ENCODE peak calls at places on chromosomes 16 and 17, in eight cellular contexts. H is stomach, K is thoracic aorta, R is astrocyte of the spinal cord, S is MM.1S, Y is GM12865, Z is breast epithelium, G is colonic mucosa. F is an unnamed sample.

GRCh38 chr17:28956861-28957260 is 5.5 kb upstream of the PHF12 start:
- DNase-seq in H (no peak), K (no peak), R (no peak), S (no peak), Y (no peak), Z (no peak), G (no peak), F (no peak)

GRCh38 chr17:42891539-42892152 is 9.0 kb upstream of the G6PC1 start:
- DNase-seq in H (peak; percentile 56), K (no peak), R (no peak), S (no peak), Y (no peak), Z (no peak), G (no peak), F (no peak)

GRCh38 chr17:64066709-64067108 is 46.3 kb upstream of the ICAM2 start:
- DNase-seq in H (no peak), K (no peak), R (no peak), S (no peak), Y (no peak), Z (no peak), G (no peak), F (no peak)

GRCh38 chr17:45649796-45650195 is 134.3 kb upstream of the CRHR1 start:
- DNase-seq in H (no peak), K (no peak), R (no peak), S (no peak), Y (no peak), Z (no peak), G (no peak), F (no peak)

GRCh38 chr16:52203096-52203495 is 343.8 kb downstream of the TOX3 start:
- DNase-seq in H (no peak), K (no peak), R (no peak), S (no peak), Y (no peak), Z (no peak), G (no peak), F (peak; percentile 43)

GRCh38 chr17:66485272-66485947 is 183.0 kb downstream of the PRKCA start:
- DNase-seq in H (no peak), K (no peak), R (peak; percentile 32), S (no peak), Y (no peak), Z (no peak), G (no peak), F (no peak)

GRCh38 chr16:70638814-70639792 is 7.3 kb upstream of the IL34 start:
- DNase-seq in H (no peak), K (no peak), R (peak; percentile 74), S (peak; percentile 73), Y (no peak), Z (no peak), G (no peak), F (no peak)

GRCh38 chr16:53131363-53132071 is 76.7 kb downstream of the CHD9 start:
- DNase-seq in H (peak; percentile 72), K (peak; percentile 21), R (peak; percentile 34), S (peak; percentile 38), Y (peak; percentile 60), Z (peak; percentile 63), G (peak; percentile 66), F (no peak)

GRCh38 chr17:42315402-42316156 is 27.3 kb downstream of the STAT5A start:
- DNase-seq in H (no peak), K (no peak), R (no peak), S (no peak), Y (peak; percentile 68), Z (no peak), G (no peak), F (no peak)

GRCh38 chr17:3879181-3879580 is 13.7 kb downstream of the CAMKK1 start:
- DNase-seq in H (no peak), K (no peak), R (peak; percentile 76), S (no peak), Y (no peak), Z (no peak), G (peak; percentile 51), F (no peak)

GRCh38 chr16:3129137-3130131 is 5.4 kb upstream of the ZNF213 start:
- DNase-seq in H (peak; percentile 73), K (peak; percentile 48), R (peak; percentile 83), S (peak; percentile 87), Y (peak; percentile 93), Z (peak; percentile 69), G (peak; percentile 85), F (no peak)

GRCh38 chr16:67236551-67237395 is 9.8 kb downstream of the TMEM208 start:
- DNase-seq in H (no peak), K (no peak), R (peak; percentile 67), S (peak; percentile 36), Y (peak; percentile 81), Z (no peak), G (peak; percentile 67), F (no peak)

GRCh38 chr17:53950207-53950857 is 127.6 kb downstream of the KIF2B start:
- DNase-seq in H (no peak), K (no peak), R (no peak), S (peak; percentile 9), Y (no peak), Z (no peak), G (no peak), F (no peak)
- H3K4me3 ChIP-seq in H (no peak overlapping the region), K (no peak overlapping the region), R (no peak overlapping the region), S (no peak overlapping the region), Y (no peak overlapping the region), Z (no peak overlapping the region), G (no peak overlapping the region), F (no peak overlapping the region)

DNA sequence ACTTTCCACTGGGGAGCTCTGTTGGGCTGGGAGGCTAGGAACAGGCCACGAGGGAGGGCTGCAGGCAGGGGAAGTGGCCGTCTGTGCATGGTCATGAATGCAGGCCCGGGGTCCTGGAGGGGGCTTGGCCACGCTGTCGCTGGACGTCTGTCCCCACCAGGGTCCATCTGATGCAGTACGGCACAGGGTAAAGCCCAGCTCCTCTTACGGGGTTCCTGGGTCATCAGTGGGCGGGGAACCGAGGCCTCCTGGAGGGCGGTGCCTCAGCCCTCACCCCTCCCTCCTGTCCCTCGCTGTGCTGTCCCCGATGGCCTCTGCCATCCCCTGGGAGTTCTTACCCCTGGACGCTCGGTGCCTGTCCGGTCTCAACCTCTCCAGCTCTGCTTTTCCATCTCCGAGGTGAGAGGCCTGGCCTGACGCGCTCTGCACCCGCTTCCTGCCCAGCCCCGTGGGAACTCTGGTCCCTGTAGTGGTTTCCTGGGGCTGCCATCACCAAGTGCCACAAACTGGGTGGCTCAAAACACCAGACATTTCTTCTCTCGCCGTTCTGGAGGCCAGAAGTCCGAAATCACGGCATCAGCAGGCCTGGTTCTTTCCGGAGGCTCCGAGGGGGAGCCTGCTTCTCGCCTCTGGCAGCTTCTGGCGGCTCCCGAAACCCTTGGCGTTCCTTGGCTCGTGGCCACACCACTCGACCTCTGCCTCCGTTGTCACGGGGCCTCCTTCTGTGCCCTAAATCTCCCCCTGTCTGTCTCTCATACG is 182.8 kb downstream of the SEC14L1 start:
- DNase-seq in H (peak; percentile 38), K (no peak), R (peak; percentile 57), S (no peak), Y (peak; percentile 76), Z (peak; percentile 26), G (peak; percentile 45), F (no peak)
- H3K4me3 ChIP-seq in H (no peak overlapping the region), K (peak overlapping the region; percentile 74), R (peak overlapping the region; percentile 8), S (no peak overlapping the region), Y (peak overlapping the region; percentile 94), Z (peak overlapping the region; percentile 15), G (no peak overlapping the region), F (peak overlapping the region; percentile 14)

GRCh38 chr16:84585886-84586285 is 32.0 kb downstream of the COTL1 start:
- DNase-seq in H (no peak), K (no peak), R (no peak), S (peak; percentile 31), Y (peak; percentile 65), Z (no peak), G (no peak), F (no peak)
- H3K4me3 ChIP-seq in H (no peak overlapping the region), K (no peak overlapping the region), R (no peak overlapping the region), S (peak overlapping the region; percentile 23), Y (peak overlapping the region; percentile 32), Z (no peak overlapping the region), G (no peak overlapping the region), F (no peak overlapping the region)

GRCh38 chr17:48606892-48607241 is 2.1 kb upstream of the HOXB6 start:
- DNase-seq in H (no peak), K (no peak), R (no peak), S (no peak), Y (no peak), Z (no peak), G (no peak), F (no peak)

GRCh38 chr17:48605409-48605864 is 651 bp upstream of the HOXB6 start:
- DNase-seq in H (no peak), K (no peak), R (peak; percentile 67), S (no peak), Y (no peak), Z (no peak), G (no peak), F (no peak)

GRCh38 chr17:48605991-48606891 is 1.5 kb upstream of the HOXB6 start:
- DNase-seq in H (no peak), K (no peak), R (peak; percentile 53), S (no peak), Y (no peak), Z (no peak), G (no peak), F (no peak)

GRCh38 chr17:48603959-48604769 is 622 bp downstream of the HOXB6 start:
- DNase-seq in H (no peak), K (no peak), R (no peak), S (no peak), Y (no peak), Z (no peak), G (peak; percentile 82), F (no peak)

GRCh38 chr17:48604770-48605329 is at the start of gene HOXB6:
- DNase-seq in H (no peak), K (no peak), R (peak; percentile 91), S (no peak), Y (no peak), Z (no peak), G (peak; percentile 92), F (peak; percentile 55)
- H3K4me3 ChIP-seq in H (peak within 1 kb of the TSS; percentile 49), K (peak within 1 kb of the TSS; percentile 75), R (peak within 1 kb of the TSS; percentile 57), S (no peak within 1 kb of the TSS), Y (no peak within 1 kb of the TSS), Z (peak within 1 kb of the TSS; percentile 52), G (peak within 1 kb of the TSS; percentile 41), F (peak within 1 kb of the TSS; percentile 92)

GRCh38 chr16:1445518-1446197 is 1.3 kb upstream of the CCDC154 start:
- DNase-seq in H (no peak), K (no peak), R (no peak), S (no peak), Y (no peak), Z (no peak), G (no peak), F (no peak)

GRCh38 chr16:1442697-1443096 is 1.7 kb downstream of the CCDC154 start:
- DNase-seq in H (no peak), K (no peak), R (no peak), S (no peak), Y (no peak), Z (no peak), G (no peak), F (no peak)

GRCh38 chr16:1444730-1445517 is 568 bp upstream of the CCDC154 start:
- DNase-seq in H (no peak), K (no peak), R (no peak), S (no peak), Y (no peak), Z (no peak), G (no peak), F (no peak)

GRCh38 chr16:1443403-1443973 is 868 bp downstream of the CCDC154 start:
- DNase-seq in H (no peak), K (no peak), R (no peak), S (no peak), Y (no peak), Z (no peak), G (no peak), F (no peak)

GRCh38 chr16:1443980-1444729 is at the start of gene CCDC154:
- DNase-seq in H (no peak), K (no peak), R (no peak), S (no peak), Y (no peak), Z (no peak), G (no peak), F (no peak)
- H3K4me3 ChIP-seq in H (no peak within 1 kb of the TSS), K (no peak within 1 kb of the TSS), R (no peak within 1 kb of the TSS), S (no peak within 1 kb of the TSS), Y (no peak within 1 kb of the TSS), Z (no peak within 1 kb of the TSS), G (no peak within 1 kb of the TSS), F (no peak within 1 kb of the TSS)

F was measured in kidney epithelial cell.